ENCODE peak calls at places on chromosomes 11 and 22, in nine cellular contexts. One of them, this sample, is unnamed.

GRCh38 chr11:111063711-111064110 is 181.8 kb upstream of the POU2AF2 start:
- DNase-seq in spleen: no peak
- DNase-seq in prostate gland: no peak
- DNase-seq in HCT116: no peak
- DNase-seq in stomach: no peak
- DNase-seq in GM12891: no peak
- DNase-seq in transverse colon: no peak
- DNase-seq in breast epithelium: no peak
- DNase-seq in esophagus muscularis mucosa: no peak
- DNase-seq in this sample: no peak

GRCh38 chr11:72138821-72139390 is 3.4 kb downstream of the FOLR3 start:
- DNase-seq in spleen: no peak
- DNase-seq in prostate gland: no peak
- DNase-seq in HCT116: no peak
- DNase-seq in stomach: no peak
- DNase-seq in GM12891: no peak
- DNase-seq in transverse colon: no peak
- DNase-seq in breast epithelium: no peak
- DNase-seq in esophagus muscularis mucosa: no peak
- DNase-seq in this sample: no peak

GRCh38 chr11:119320593-119321524 is 3.9 kb upstream of the MCAM start:
- DNase-seq in spleen: peak
- DNase-seq in prostate gland: no peak
- DNase-seq in HCT116: no peak
- DNase-seq in stomach: peak
- DNase-seq in GM12891: peak
- DNase-seq in transverse colon: peak
- DNase-seq in breast epithelium: peak
- DNase-seq in esophagus muscularis mucosa: peak
- DNase-seq in this sample: peak

GRCh38 chr22:25749420-25750169 is 7.6 kb downstream of the MYO18B start:
- DNase-seq in spleen: no peak
- DNase-seq in prostate gland: no peak
- DNase-seq in HCT116: no peak
- DNase-seq in stomach: no peak
- DNase-seq in GM12891: no peak
- DNase-seq in transverse colon: no peak
- DNase-seq in breast epithelium: no peak
- DNase-seq in esophagus muscularis mucosa: no peak
- DNase-seq in this sample: no peak

GRCh38 chr11:41398175-41398574 is 61.3 kb downstream of the LRRC4C start:
- DNase-seq in spleen: no peak
- DNase-seq in prostate gland: no peak
- DNase-seq in HCT116: no peak
- DNase-seq in stomach: no peak
- DNase-seq in GM12891: no peak
- DNase-seq in transverse colon: no peak
- DNase-seq in breast epithelium: no peak
- DNase-seq in esophagus muscularis mucosa: no peak
- DNase-seq in this sample: no peak

GRCh38 chr22:32619614-32620426 is 145.2 kb downstream of the FBXO7 start:
- DNase-seq in spleen: peak
- DNase-seq in prostate gland: no peak
- DNase-seq in HCT116: no peak
- DNase-seq in stomach: no peak
- DNase-seq in GM12891: no peak
- DNase-seq in transverse colon: no peak
- DNase-seq in breast epithelium: no peak
- DNase-seq in esophagus muscularis mucosa: no peak
- DNase-seq in this sample: no peak

GRCh38 chr11:18064450-18065048 is 18.5 kb upstream of the TPH1 start:
- DNase-seq in spleen: no peak
- DNase-seq in prostate gland: no peak
- DNase-seq in HCT116: no peak
- DNase-seq in stomach: no peak
- DNase-seq in GM12891: no peak
- DNase-seq in transverse colon: no peak
- DNase-seq in breast epithelium: no peak
- DNase-seq in esophagus muscularis mucosa: no peak
- DNase-seq in this sample: no peak

GRCh38 chr11:66112640-66113098 is 42.6 kb downstream of the PACS1 start:
- DNase-seq in spleen: no peak
- DNase-seq in prostate gland: no peak
- DNase-seq in HCT116: no peak
- DNase-seq in stomach: no peak
- DNase-seq in GM12891: no peak
- DNase-seq in transverse colon: peak
- DNase-seq in breast epithelium: no peak
- DNase-seq in esophagus muscularis mucosa: no peak
- DNase-seq in this sample: no peak

GRCh38 chr22:41092847-41093371 is 517 bp downstream of the EP300 start:
- DNase-seq in spleen: peak
- DNase-seq in prostate gland: peak
- DNase-seq in HCT116: no peak
- DNase-seq in stomach: peak
- DNase-seq in GM12891: no peak
- DNase-seq in transverse colon: peak
- DNase-seq in breast epithelium: no peak
- DNase-seq in esophagus muscularis mucosa: no peak
- DNase-seq in this sample: peak

GRCh38 chr11:7673724-7674434 is 579 bp upstream of the CYB5R2 start:
- DNase-seq in spleen: no peak
- DNase-seq in prostate gland: no peak
- DNase-seq in HCT116: peak
- DNase-seq in stomach: peak
- DNase-seq in GM12891: no peak
- DNase-seq in transverse colon: peak
- DNase-seq in breast epithelium: no peak
- DNase-seq in esophagus muscularis mucosa: no peak
- DNase-seq in this sample: no peak

GRCh38 chr11:20163778-20164133 is 3.5 kb upstream of the DBX1 start:
- DNase-seq in spleen: no peak
- DNase-seq in prostate gland: no peak
- DNase-seq in HCT116: no peak
- DNase-seq in stomach: no peak
- DNase-seq in GM12891: no peak
- DNase-seq in transverse colon: no peak
- DNase-seq in breast epithelium: no peak
- DNase-seq in esophagus muscularis mucosa: no peak
- DNase-seq in this sample: no peak

GRCh38 chr11:15194671-15195415 is 80.1 kb downstream of the INSC start:
- DNase-seq in spleen: no peak
- DNase-seq in prostate gland: no peak
- DNase-seq in HCT116: no peak
- DNase-seq in stomach: no peak
- DNase-seq in GM12891: no peak
- DNase-seq in transverse colon: no peak
- DNase-seq in breast epithelium: no peak
- DNase-seq in esophagus muscularis mucosa: peak
- DNase-seq in this sample: no peak

GRCh38 chr22:42269407-42270177 is 861 bp downstream of the TCF20 start:
- DNase-seq in spleen: peak
- DNase-seq in prostate gland: peak
- DNase-seq in HCT116: peak
- DNase-seq in stomach: peak
- DNase-seq in GM12891: peak
- DNase-seq in transverse colon: peak
- DNase-seq in breast epithelium: peak
- DNase-seq in esophagus muscularis mucosa: no peak
- DNase-seq in this sample: peak
- TF ChIP-seq POLR2AphosphoS5 in spleen: peak
- TF ChIP-seq POLR2AphosphoS5 in prostate gland: no peak
- TF ChIP-seq POLR2AphosphoS5 in HCT116: peak
- TF ChIP-seq POLR2AphosphoS5 in stomach: no peak
- TF ChIP-seq POLR2AphosphoS5 in GM12891: peak
- TF ChIP-seq POLR2AphosphoS5 in transverse colon: peak
- TF ChIP-seq POLR2AphosphoS5 in breast epithelium: no peak
- TF ChIP-seq POLR2AphosphoS5 in esophagus muscularis mucosa: no peak
- TF ChIP-seq POLR2AphosphoS5 in this sample: peak

GRCh38 chr11:69654001-69654659 is 13.2 kb downstream of the CCND1 start:
- DNase-seq in spleen: peak
- DNase-seq in prostate gland: peak
- DNase-seq in HCT116: no peak
- DNase-seq in stomach: no peak
- DNase-seq in GM12891: no peak
- DNase-seq in transverse colon: no peak
- DNase-seq in breast epithelium: no peak
- DNase-seq in esophagus muscularis mucosa: no peak
- DNase-seq in this sample: no peak

GRCh38 chr11:69653406-69653960 is 12.5 kb downstream of the CCND1 start:
- DNase-seq in spleen: peak
- DNase-seq in prostate gland: no peak
- DNase-seq in HCT116: no peak
- DNase-seq in stomach: no peak
- DNase-seq in GM12891: no peak
- DNase-seq in transverse colon: no peak
- DNase-seq in breast epithelium: no peak
- DNase-seq in esophagus muscularis mucosa: no peak
- DNase-seq in this sample: no peak

GRCh38 chr11:69652999-69653398 is 12.0 kb downstream of the CCND1 start:
- DNase-seq in spleen: peak
- DNase-seq in prostate gland: no peak
- DNase-seq in HCT116: no peak
- DNase-seq in stomach: no peak
- DNase-seq in GM12891: no peak
- DNase-seq in transverse colon: no peak
- DNase-seq in breast epithelium: no peak
- DNase-seq in esophagus muscularis mucosa: no peak
- DNase-seq in this sample: no peak

GRCh38 chr11:69655479-69656394 is 14.8 kb downstream of the CCND1 start:
- DNase-seq in spleen: peak
- DNase-seq in prostate gland: no peak
- DNase-seq in HCT116: no peak
- DNase-seq in stomach: no peak
- DNase-seq in GM12891: no peak
- DNase-seq in transverse colon: no peak
- DNase-seq in breast epithelium: no peak
- DNase-seq in esophagus muscularis mucosa: no peak
- DNase-seq in this sample: no peak

DNA sequence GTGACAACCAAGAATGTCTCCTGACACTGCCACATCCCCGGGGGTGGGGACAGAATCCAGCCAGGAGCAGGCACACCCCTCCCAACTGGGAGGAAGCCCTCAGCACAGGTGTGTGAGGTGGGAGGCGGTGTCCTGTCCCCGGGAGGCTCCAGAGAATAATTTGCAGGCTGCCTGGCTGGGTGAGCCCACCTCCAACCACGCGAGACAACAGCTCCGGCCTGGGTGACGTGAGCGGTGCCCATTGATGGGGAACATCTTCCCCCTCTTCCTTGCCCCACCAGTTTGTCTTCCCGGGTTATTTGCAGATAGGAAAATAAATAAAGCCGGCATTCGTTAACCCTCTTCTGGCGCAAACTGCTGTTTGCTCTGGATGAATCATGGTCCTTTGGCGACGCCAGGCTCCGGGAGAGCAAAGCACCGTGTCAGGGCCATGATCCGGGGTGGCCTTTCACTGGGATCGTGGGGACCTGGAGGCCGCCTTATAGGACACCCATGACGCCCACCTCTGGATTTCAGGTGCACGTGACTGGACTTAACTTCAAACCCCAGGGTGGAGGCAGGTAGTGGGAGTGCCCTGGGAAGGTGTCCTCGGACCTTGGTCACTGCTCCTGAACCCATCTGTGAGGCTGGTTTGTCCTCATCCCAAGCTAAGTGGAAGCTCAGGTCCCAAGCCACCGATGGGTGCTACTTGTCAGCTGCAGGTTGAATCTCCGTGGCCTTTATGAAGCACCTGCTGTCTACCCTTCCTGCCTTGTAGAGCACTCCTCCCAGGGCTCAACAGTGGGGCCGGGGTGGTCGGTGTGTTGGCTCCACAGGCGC is 13.9 kb downstream of the CCND1 start:
- DNase-seq in spleen: no peak
- DNase-seq in prostate gland: peak
- DNase-seq in HCT116: no peak
- DNase-seq in stomach: no peak
- DNase-seq in GM12891: no peak
- DNase-seq in transverse colon: no peak
- DNase-seq in breast epithelium: no peak
- DNase-seq in esophagus muscularis mucosa: no peak
- DNase-seq in this sample: no peak
- TF ChIP-seq POLR2A in spleen: no peak
- TF ChIP-seq POLR2A in prostate gland: no peak
- TF ChIP-seq POLR2A in HCT116: no peak
- TF ChIP-seq POLR2A in stomach: no peak
- TF ChIP-seq POLR2A in GM12891: no peak
- TF ChIP-seq POLR2A in transverse colon: no peak
- TF ChIP-seq POLR2A in breast epithelium: no peak
- TF ChIP-seq POLR2A in esophagus muscularis mucosa: no peak
- TF ChIP-seq POLR2A in this sample: no peak

GRCh38 chr22:28344893-28345292 is 334.7 kb downstream of the TTC28 start:
- DNase-seq in spleen: no peak
- DNase-seq in prostate gland: no peak
- DNase-seq in HCT116: no peak
- DNase-seq in stomach: no peak
- DNase-seq in GM12891: no peak
- DNase-seq in transverse colon: no peak
- DNase-seq in breast epithelium: no peak
- DNase-seq in esophagus muscularis mucosa: no peak
- DNase-seq in this sample: no peak
- TF ChIP-seq POLR2AphosphoS5 in spleen: no peak
- TF ChIP-seq POLR2AphosphoS5 in prostate gland: no peak
- TF ChIP-seq POLR2AphosphoS5 in HCT116: no peak
- TF ChIP-seq POLR2AphosphoS5 in stomach: no peak
- TF ChIP-seq POLR2AphosphoS5 in GM12891: no peak
- TF ChIP-seq POLR2AphosphoS5 in transverse colon: no peak
- TF ChIP-seq POLR2AphosphoS5 in breast epithelium: no peak
- TF ChIP-seq POLR2AphosphoS5 in esophagus muscularis mucosa: no peak
- TF ChIP-seq POLR2AphosphoS5 in this sample: no peak

GRCh38 chr11:64802370-64803162 is 448 bp downstream of the MAP4K2 start:
- DNase-seq in spleen: peak
- DNase-seq in prostate gland: no peak
- DNase-seq in HCT116: no peak
- DNase-seq in stomach: no peak
- DNase-seq in GM12891: no peak
- DNase-seq in transverse colon: peak
- DNase-seq in breast epithelium: no peak
- DNase-seq in esophagus muscularis mucosa: no peak
- DNase-seq in this sample: peak

GRCh38 chr11:64803163-64803845 is at the start of gene MAP4K2:
- DNase-seq in spleen: peak
- DNase-seq in prostate gland: peak
- DNase-seq in HCT116: peak
- DNase-seq in stomach: peak
- DNase-seq in GM12891: peak
- DNase-seq in transverse colon: peak
- DNase-seq in breast epithelium: peak
- DNase-seq in esophagus muscularis mucosa: peak
- DNase-seq in this sample: peak

GRCh38 chr11:64799925-64800632 is 2.9 kb downstream of the MAP4K2 start:
- DNase-seq in spleen: no peak
- DNase-seq in prostate gland: no peak
- DNase-seq in HCT116: no peak
- DNase-seq in stomach: no peak
- DNase-seq in GM12891: no peak
- DNase-seq in transverse colon: no peak
- DNase-seq in breast epithelium: no peak
- DNase-seq in esophagus muscularis mucosa: no peak
- DNase-seq in this sample: peak

GRCh38 chr11:64800633-64801464 is 2.2 kb downstream of the MAP4K2 start:
- DNase-seq in spleen: peak
- DNase-seq in prostate gland: no peak
- DNase-seq in HCT116: no peak
- DNase-seq in stomach: no peak
- DNase-seq in GM12891: no peak
- DNase-seq in transverse colon: no peak
- DNase-seq in breast epithelium: no peak
- DNase-seq in esophagus muscularis mucosa: no peak
- DNase-seq in this sample: peak

GRCh38 chr11:64801591-64802369 is 1.2 kb downstream of the MAP4K2 start:
- DNase-seq in spleen: peak
- DNase-seq in prostate gland: no peak
- DNase-seq in HCT116: no peak
- DNase-seq in stomach: no peak
- DNase-seq in GM12891: no peak
- DNase-seq in transverse colon: no peak
- DNase-seq in breast epithelium: no peak
- DNase-seq in esophagus muscularis mucosa: no peak
- DNase-seq in this sample: no peak
- TF ChIP-seq POLR2A in spleen: no peak
- TF ChIP-seq POLR2A in prostate gland: no peak
- TF ChIP-seq POLR2A in HCT116: no peak
- TF ChIP-seq POLR2A in stomach: no peak
- TF ChIP-seq POLR2A in GM12891: no peak
- TF ChIP-seq POLR2A in transverse colon: no peak
- TF ChIP-seq POLR2A in breast epithelium: no peak
- TF ChIP-seq POLR2A in esophagus muscularis mucosa: no peak
- TF ChIP-seq POLR2A in this sample: no peak